ENCODE peak calls at places on chromosomes 2 and 18, in four cellular contexts. One of them, this sample, is unnamed.

GRCh38 chr2:128560718-128561117 is 242.1 kb upstream of the HS6ST1 start:
- DNase-seq in K562: no peak
- DNase-seq in GM12878: no peak
- DNase-seq in HepG2: no peak
- DNase-seq in this sample: no peak

GRCh38 chr2:42752299-42752698 is 11.6 kb downstream of the OXER1 start:
- DNase-seq in K562: no peak
- DNase-seq in GM12878: peak; percentile 71
- DNase-seq in HepG2: no peak
- DNase-seq in this sample: no peak

GRCh38 chr18:31042391-31043181 is at the start of gene DSC3:
- DNase-seq in K562: no peak
- DNase-seq in GM12878: no peak
- DNase-seq in HepG2: no peak
- DNase-seq in this sample: peak; percentile 72

GRCh38 chr2:181891966-181892794 is 650 bp downstream of the ITPRID2 start:
- DNase-seq in K562: peak; percentile 81
- DNase-seq in GM12878: no peak
- DNase-seq in HepG2: peak; percentile 72
- DNase-seq in this sample: peak; percentile 53

GRCh38 chr2:148534416-148535205 is 109.9 kb upstream of the EPC2 start:
- DNase-seq in K562: no peak
- DNase-seq in GM12878: no peak
- DNase-seq in HepG2: no peak
- DNase-seq in this sample: no peak

GRCh38 chr2:201363857-201364560 is 6.9 kb upstream of the FLACC1 start:
- DNase-seq in K562: peak; percentile 48
- DNase-seq in GM12878: peak; percentile 30
- DNase-seq in HepG2: peak; percentile 64
- DNase-seq in this sample: peak; percentile 28

GRCh38 chr2:241867776-241868420 is 1.6 kb upstream of the RTP5 start:
- DNase-seq in K562: no peak
- DNase-seq in GM12878: no peak
- DNase-seq in HepG2: no peak
- DNase-seq in this sample: no peak

GRCh38 chr2:181396575-181397062 is 60.6 kb upstream of the ITGA4 start:
- DNase-seq in K562: no peak
- DNase-seq in GM12878: no peak
- DNase-seq in HepG2: no peak
- DNase-seq in this sample: no peak

GRCh38 chr2:231800493-231801091 is 14.3 kb downstream of the COPS7B start:
- DNase-seq in K562: peak; percentile 34
- DNase-seq in GM12878: no peak
- DNase-seq in HepG2: peak; percentile 55
- DNase-seq in this sample: peak; percentile 38

GRCh38 chr2:30633039-30633438 is 174.2 kb downstream of the CAPN13 start:
- DNase-seq in K562: no peak
- DNase-seq in GM12878: no peak
- DNase-seq in HepG2: no peak
- DNase-seq in this sample: no peak

GRCh38 chr2:161703863-161704262 is 79.6 kb downstream of the SLC4A10 start:
- DNase-seq in K562: no peak
- DNase-seq in GM12878: no peak
- DNase-seq in HepG2: no peak
- DNase-seq in this sample: no peak

GRCh38 chr2:85758361-85759256 is 4.8 kb downstream of the ATOH8 start:
- DNase-seq in K562: no peak
- DNase-seq in GM12878: no peak
- DNase-seq in HepG2: peak; percentile 44
- DNase-seq in this sample: no peak

GRCh38 chr2:125405816-125406215 is 1250.1 kb upstream of the GYPC start:
- DNase-seq in K562: no peak
- DNase-seq in GM12878: no peak
- DNase-seq in HepG2: peak; percentile 9
- DNase-seq in this sample: no peak

GRCh38 chr2:121018136-121019057 is 266.6 kb downstream of the TFCP2L1 start:
- DNase-seq in K562: peak; percentile 37
- DNase-seq in GM12878: no peak
- DNase-seq in HepG2: no peak
- DNase-seq in this sample: no peak

GRCh38 chr2:143452817-143453462 is 323.7 kb downstream of the ARHGAP15 start:
- DNase-seq in K562: no peak
- DNase-seq in GM12878: no peak
- DNase-seq in HepG2: no peak
- DNase-seq in this sample: no peak

GRCh38 chr2:224754129-224754528 is 38.0 kb upstream of the CCDC195 start:
- DNase-seq in K562: no peak
- DNase-seq in GM12878: no peak
- DNase-seq in HepG2: no peak
- DNase-seq in this sample: no peak

GRCh38 chr2:79453918-79454317 is 58.9 kb upstream of the CTNNA2 start:
- DNase-seq in K562: peak; percentile 2
- DNase-seq in GM12878: no peak
- DNase-seq in HepG2: no peak
- DNase-seq in this sample: peak; percentile 11

GRCh38 chr18:71287268-71287667 is 998.4 kb downstream of the SOCS6 start:
- DNase-seq in K562: no peak
- DNase-seq in GM12878: no peak
- DNase-seq in HepG2: no peak
- DNase-seq in this sample: no peak
- TF ChIP-seq TARDBP in K562: no peak
- TF ChIP-seq TARDBP in GM12878: no peak
- TF ChIP-seq TARDBP in HepG2: no peak
- TF ChIP-seq TARDBP in this sample: no peak

DNA sequence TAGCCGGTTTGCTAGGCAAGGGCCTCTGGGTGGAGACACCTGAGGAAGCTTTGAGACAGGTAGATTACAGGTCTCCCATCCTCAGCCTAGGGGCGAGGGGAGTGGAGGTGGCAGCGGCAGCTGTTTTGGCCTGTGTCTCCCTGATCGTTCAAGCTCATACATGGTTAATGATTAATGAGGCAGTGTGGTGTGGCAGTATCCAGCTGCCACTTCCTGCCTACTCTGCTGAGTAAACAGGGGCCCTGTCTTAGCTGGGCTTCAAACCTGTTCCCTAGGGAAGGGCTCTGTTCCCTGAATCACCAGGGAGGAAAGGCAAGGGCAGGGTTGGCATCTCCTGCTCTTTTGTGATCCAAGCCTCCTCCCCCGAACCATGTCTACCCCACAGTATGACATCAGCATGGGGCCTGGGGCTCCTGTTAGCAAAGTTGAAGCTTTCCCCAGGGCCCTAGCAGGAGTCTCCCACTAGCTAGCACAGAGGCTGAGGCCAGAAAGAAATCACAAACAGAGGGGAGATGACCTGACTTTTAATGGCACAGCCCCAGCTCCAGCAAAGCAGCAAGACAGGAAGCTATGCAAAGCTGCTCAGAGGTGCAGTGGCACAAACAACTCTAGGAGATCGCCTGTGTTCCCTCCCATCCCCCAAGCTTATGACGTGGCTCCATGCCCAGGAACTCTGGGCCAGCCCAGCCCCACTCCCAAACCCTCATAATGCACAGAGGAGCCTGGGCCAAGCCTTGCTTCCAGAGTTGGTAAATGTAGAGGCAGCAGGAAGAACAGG is 3.7 kb upstream of the TUBA4B start:
- DNase-seq in K562: peak; percentile 19
- DNase-seq in GM12878: peak; percentile 64
- DNase-seq in HepG2: peak; percentile 96
- DNase-seq in this sample: no peak
- TF ChIP-seq FOXM1 in K562: no peak
- TF ChIP-seq FOXM1 in GM12878: no peak
- TF ChIP-seq FOXM1 in HepG2: no peak
- TF ChIP-seq FOXM1 in this sample: no peak

GRCh38 chr2:208541982-208542464 is 135.4 kb downstream of the PTH2R start:
- DNase-seq in K562: peak; percentile 83
- DNase-seq in GM12878: no peak
- DNase-seq in HepG2: no peak
- DNase-seq in this sample: no peak
- TF ChIP-seq TARDBP in K562: no peak
- TF ChIP-seq TARDBP in GM12878: no peak
- TF ChIP-seq TARDBP in HepG2: no peak
- TF ChIP-seq TARDBP in this sample: no peak

DNA sequence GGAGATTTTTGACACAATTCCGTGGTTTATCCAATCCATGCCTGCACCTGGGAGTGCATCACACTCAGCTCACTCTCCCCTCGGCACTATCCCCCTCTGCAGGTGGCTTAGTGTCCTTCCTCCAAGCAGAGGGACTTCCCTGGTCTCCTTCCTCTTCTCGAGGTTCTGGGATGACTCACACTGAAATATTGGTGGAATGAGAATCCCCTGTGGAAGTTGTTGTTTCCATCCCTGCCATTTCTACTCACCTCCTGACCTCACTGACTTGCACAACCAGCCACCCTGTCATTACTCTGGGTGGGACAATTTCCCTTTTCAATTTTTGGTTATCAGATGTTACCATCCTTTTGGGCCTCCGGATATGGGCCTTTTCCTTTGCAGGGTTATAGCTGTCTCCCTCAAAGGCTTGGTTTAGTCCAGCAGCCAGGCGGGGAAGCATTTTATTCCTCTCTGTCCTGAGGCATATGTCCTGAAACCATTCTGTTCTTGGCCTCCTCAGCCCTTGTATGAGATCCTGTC is 59.9 kb downstream of the PTPRM start:
- DNase-seq in K562: no peak
- DNase-seq in GM12878: no peak
- DNase-seq in HepG2: peak; percentile 93
- DNase-seq in this sample: no peak
- TF ChIP-seq FOXM1 in K562: no peak
- TF ChIP-seq FOXM1 in GM12878: no peak
- TF ChIP-seq FOXM1 in HepG2: no peak
- TF ChIP-seq FOXM1 in this sample: no peak

GRCh38 chr2:74186038-74186437 is 7.4 kb upstream of the MOB1A start:
- DNase-seq in K562: peak; percentile 89
- DNase-seq in GM12878: peak; percentile 98
- DNase-seq in HepG2: no peak
- DNase-seq in this sample: no peak
- TF ChIP-seq TARDBP in K562: no peak
- TF ChIP-seq TARDBP in GM12878: no peak
- TF ChIP-seq TARDBP in HepG2: no peak
- TF ChIP-seq TARDBP in this sample: no peak

GRCh38 chr18:48989304-48990284 is 38.8 kb upstream of the SMAD7 start:
- DNase-seq in K562: no peak
- DNase-seq in GM12878: no peak
- DNase-seq in HepG2: peak; percentile 68
- DNase-seq in this sample: no peak
- TF ChIP-seq FOXM1 in K562: no peak
- TF ChIP-seq FOXM1 in GM12878: no peak
- TF ChIP-seq FOXM1 in HepG2: no peak
- TF ChIP-seq FOXM1 in this sample: no peak

DNA sequence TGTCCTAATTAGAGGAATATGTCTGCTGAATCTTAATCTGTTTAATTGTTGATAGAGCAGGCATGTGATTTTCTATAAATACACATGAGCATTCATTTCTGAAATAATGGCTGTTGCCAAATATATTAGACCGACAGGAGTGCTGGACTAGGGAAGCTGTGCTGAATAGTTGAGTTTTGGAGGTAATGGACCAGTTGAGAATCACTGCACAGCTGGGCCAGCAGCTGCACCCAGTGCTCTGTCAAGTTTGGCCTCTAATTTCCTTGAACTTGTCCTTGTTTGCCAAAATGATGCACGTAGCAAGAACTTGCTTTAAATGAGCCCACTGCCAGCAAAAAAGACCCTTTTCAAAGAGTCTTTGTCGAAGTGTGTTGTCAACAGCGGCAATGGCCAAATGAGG is 126.0 kb downstream of the RAPGEF4 start:
- DNase-seq in K562: no peak
- DNase-seq in GM12878: no peak
- DNase-seq in HepG2: no peak
- DNase-seq in this sample: no peak
- TF ChIP-seq TARDBP in K562: no peak
- TF ChIP-seq TARDBP in GM12878: no peak
- TF ChIP-seq TARDBP in HepG2: no peak
- TF ChIP-seq TARDBP in this sample: no peak

GRCh38 chr2:47334356-47335136 is 68.4 kb upstream of the MSH2 start:
- DNase-seq in K562: peak; percentile 81
- DNase-seq in GM12878: no peak
- DNase-seq in HepG2: no peak
- DNase-seq in this sample: no peak

GRCh38 chr2:47339745-47340541 is 63.0 kb upstream of the MSH2 start:
- DNase-seq in K562: no peak
- DNase-seq in GM12878: no peak
- DNase-seq in HepG2: peak; percentile 58
- DNase-seq in this sample: no peak

GRCh38 chr2:47336259-47337238 is 66.4 kb upstream of the MSH2 start:
- DNase-seq in K562: peak; percentile 90
- DNase-seq in GM12878: peak; percentile 55
- DNase-seq in HepG2: no peak
- DNase-seq in this sample: no peak
- TF ChIP-seq FOXM1 in K562: peak; percentile 71
- TF ChIP-seq FOXM1 in GM12878: no peak
- TF ChIP-seq FOXM1 in HepG2: no peak
- TF ChIP-seq FOXM1 in this sample: no peak

GRCh38 chr2:235005603-235006259 is 53.9 kb downstream of the SH3BP4 start:
- DNase-seq in K562: no peak
- DNase-seq in GM12878: no peak
- DNase-seq in HepG2: peak; percentile 98
- DNase-seq in this sample: peak; percentile 27
- TF ChIP-seq TARDBP in K562: no peak
- TF ChIP-seq TARDBP in GM12878: no peak
- TF ChIP-seq TARDBP in HepG2: peak; percentile 100
- TF ChIP-seq TARDBP in this sample: no peak

This sample was measured in HEK293T.